ENCODE peak calls at places on chromosomes 2 and 18, in five cellular contexts. C is tibial artery; T is endothelial cell of umbilical vein; U is Peyer's patch; K is CD4-positive, alpha-beta memory T cell. L is an unnamed sample. For H3K4me1, the result is how much of the 10 kb centered on the place peaks cover.

GRCh38 chr2:44110444-44110843 is 58.2 kb upstream of the PPM1B start:
- DNase-seq in U (no peak), K (no peak), T (no peak), C (no peak), L (no peak)

GRCh38 chr2:30798536-30798991 is 8.7 kb downstream of the CAPN13 start:
- DNase-seq in C (no peak), U (no peak), T (no peak), K (no peak), L (no peak)

GRCh38 chr18:79123948-79124347 is 54.8 kb downstream of the ATP9B start:
- DNase-seq in C (no peak), K (no peak), T (no peak), U (no peak), L (no peak)

GRCh38 chr2:240768216-240768615 is 51.8 kb downstream of the KIF1A start:
- DNase-seq in K (no peak), C (no peak), T (no peak), U (no peak), L (no peak)

GRCh38 chr2:17610521-17610920 is 70.0 kb downstream of the VSNL1 start:
- DNase-seq in T (no peak), K (no peak), C (no peak), U (no peak), L (peak)

GRCh38 chr2:47271054-47272000 is 116.2 kb upstream of the STPG4 start:
- DNase-seq in C (no peak), T (no peak), K (no peak), U (no peak), L (no peak)

GRCh38 chr2:201158111-201158929 is 24.6 kb upstream of the CASP10 start:
- DNase-seq in U (peak), T (peak), K (peak), C (peak), L (peak)

GRCh38 chr18:50737127-50737526 is 82.7 kb downstream of the MRO start:
- DNase-seq in T (no peak), C (no peak), U (no peak), K (no peak), L (no peak)

GRCh38 chr2:46499392-46499785 is 20.0 kb downstream of the TMEM247 start:
- DNase-seq in U (no peak), K (no peak), C (no peak), T (no peak), L (no peak)

GRCh38 chr2:215423234-215423633 is 12.6 kb downstream of the FN1 start:
- DNase-seq in T (peak), K (no peak), C (no peak), U (no peak), L (no peak)

GRCh38 chr18:12318857-12319256 is 10.8 kb downstream of the TUBB6 start:
- DNase-seq in K (no peak), T (no peak), U (no peak), C (no peak), L (no peak)
- H3K4me1 ChIP-seq in K (under half), T (under half), U (under half), C (under half), L (under half)

DNA sequence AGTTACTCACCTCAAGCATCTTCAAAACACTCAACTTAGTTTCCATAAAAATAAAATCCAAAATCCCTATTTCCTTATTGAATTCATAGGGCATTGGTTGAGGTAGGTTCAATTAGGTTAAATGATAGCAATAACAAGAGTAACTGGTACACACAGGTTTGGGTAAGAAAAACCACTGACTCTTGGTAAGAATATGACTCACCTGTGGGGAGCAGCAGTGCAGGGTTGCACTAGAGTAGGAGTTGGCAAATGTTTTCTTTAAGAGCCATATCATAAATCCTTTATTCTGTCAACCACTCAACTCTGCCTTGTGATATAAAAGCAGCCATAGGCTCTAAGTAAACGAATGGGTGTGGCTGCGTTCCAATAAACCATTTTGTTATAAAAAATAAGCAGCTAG is 71.4 kb upstream of the CDH20 start:
- DNase-seq in K (no peak), C (no peak), T (no peak), U (no peak), L (no peak)
- H3K27ac ChIP-seq in K (no peak), C (no peak), T (no peak), U (no peak), L (no peak)

GRCh38 chr2:161382747-161383146 is 33.4 kb upstream of the TBR1 start:
- DNase-seq in U (no peak), T (no peak), C (no peak), K (no peak), L (no peak)

GRCh38 chr2:161381581-161381980 is 34.5 kb upstream of the TBR1 start:
- DNase-seq in C (no peak), T (no peak), K (no peak), U (no peak), L (no peak)

GRCh38 chr2:161388146-161388779 is 27.8 kb upstream of the TBR1 start:
- DNase-seq in U (no peak), T (no peak), K (no peak), C (no peak), L (no peak)

GRCh38 chr2:161386228-161386627 is 29.9 kb upstream of the TBR1 start:
- DNase-seq in K (no peak), U (no peak), C (no peak), T (no peak), L (no peak)

GRCh38 chr2:161384864-161385263 is 31.2 kb upstream of the TBR1 start:
- DNase-seq in K (no peak), U (no peak), C (no peak), T (no peak), L (no peak)
- H3K4me1 ChIP-seq in K (under half), U (under half), C (under half), T (under half), L (under half)

DNA sequence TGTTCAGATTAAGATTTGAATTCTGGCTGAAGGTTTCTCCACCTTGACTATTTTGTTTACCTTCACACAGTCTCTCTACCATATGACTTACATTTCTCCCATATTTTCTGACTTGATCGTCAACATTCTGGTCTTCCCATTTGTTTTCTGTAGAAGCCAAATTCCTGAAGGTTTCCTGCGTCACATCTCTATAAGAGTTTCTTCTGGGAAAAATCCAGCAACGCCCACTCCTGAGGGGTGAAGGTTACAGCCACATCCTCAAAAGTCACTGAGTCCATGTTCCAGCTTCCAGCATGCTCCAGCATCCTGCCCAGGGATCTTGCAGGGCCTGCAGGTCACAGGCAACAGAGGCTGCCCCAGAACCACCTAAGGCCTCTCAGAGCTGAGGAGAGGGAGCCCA is 47.5 kb downstream of the NBEAL1 start:
- DNase-seq in T (no peak), U (no peak), K (no peak), C (no peak), L (peak)
- H3K27ac ChIP-seq in T (no peak), U (no peak), K (no peak), C (no peak), L (peak)

GRCh38 chr2:27561060-27561459 is 21.8 kb upstream of the ZNF512 start:
- DNase-seq in C (no peak), T (no peak), U (no peak), K (no peak), L (no peak)
- H3K4me1 ChIP-seq in C (under half), T (under half), U (under half), K (under half), L (under half)

L was measured in mesenchymal stem cell.